ENCODE peak calls at places on chromosomes 3 and 15, in four cellular contexts. Y is colonic mucosa, R is neural progenitor cell, D is PC-3. X is an unnamed sample.

GRCh38 chr3:117523407-117523806 is 813.8 kb downstream of the TUSC7 start:
- DNase-seq in D (no peak), Y (no peak), R (no peak), X (no peak)

GRCh38 chr3:180594631-180595348 is 7.2 kb upstream of the TTC14 start:
- DNase-seq in R (peak; percentile 53), Y (no peak), D (peak; percentile 75), X (peak; percentile 47)

GRCh38 chr15:25710184-25710583 is 152.9 kb downstream of the ATP10A start:
- DNase-seq in Y (no peak), D (peak; percentile 52), R (peak; percentile 81), X (no peak)

GRCh38 chr15:82172506-82172905 is 90.0 kb downstream of the EFL1 start:
- DNase-seq in D (peak; percentile 69), Y (no peak), R (no peak), X (no peak)

GRCh38 chr15:99247063-99247462 is 2.3 kb downstream of the TTC23 start:
- DNase-seq in D (no peak), Y (no peak), R (no peak), X (no peak)

GRCh38 chr3:170725285-170725731 is 139.4 kb upstream of the SLC7A14 start:
- DNase-seq in D (no peak), Y (no peak), R (no peak), X (peak; percentile 80)

GRCh38 chr15:50415752-50416404 is 8.3 kb upstream of the USP8 start:
- DNase-seq in R (no peak), Y (no peak), D (no peak), X (peak; percentile 5)

GRCh38 chr3:195549931-195550519 is 6.9 kb upstream of the PPP1R2 start:
- DNase-seq in D (no peak), R (no peak), Y (peak; percentile 59), X (no peak)

GRCh38 chr3:38030126-38031021 is 932 bp upstream of the PLCD1 start:
- DNase-seq in Y (no peak), R (no peak), D (no peak), X (no peak)

GRCh38 chr3:56899851-56900250 is 98.1 kb upstream of the ARHGEF3 start:
- DNase-seq in D (no peak), R (no peak), Y (no peak), X (no peak)

GRCh38 chr3:127590282-127590592 is 296 bp downstream of the TPRA1 start:
- DNase-seq in Y (peak; percentile 40), D (no peak), R (no peak), X (no peak)

GRCh38 chr3:187947927-187948682 is 202.8 kb upstream of the BCL6 start:
- DNase-seq in D (no peak), R (no peak), Y (no peak), X (no peak)

GRCh38 chr3:164023480-164023879 is 1054.8 kb downstream of the SI start:
- DNase-seq in Y (no peak), R (no peak), D (no peak), X (no peak)

GRCh38 chr15:37740623-37741141 is 193.8 kb upstream of the TMCO5A start:
- DNase-seq in D (no peak), Y (no peak), R (no peak), X (no peak)

GRCh38 chr3:114796796-114797195 is 350.3 kb downstream of the ZBTB20 start:
- DNase-seq in D (no peak), Y (no peak), R (no peak), X (no peak)

GRCh38 chr15:67859331-67859946 is 19.6 kb upstream of the RNU6-1 start:
- DNase-seq in D (peak; percentile 20), Y (no peak), R (no peak), X (no peak)

GRCh38 chr3:64188810-64189560 is 36.3 kb downstream of the PRICKLE2 start:
- DNase-seq in D (peak; percentile 65), R (no peak), Y (no peak), X (peak; percentile 90)

GRCh38 chr15:39156166-39156565 is 424.7 kb upstream of the THBS1 start:
- DNase-seq in R (no peak), D (no peak), Y (no peak), X (no peak)

GRCh38 chr3:59424268-59425010 is 374.6 kb upstream of the CFAP20DC start:
- DNase-seq in Y (no peak), R (no peak), D (peak; percentile 66), X (peak; percentile 90)

GRCh38 chr15:47587938-47588817 is 129.1 kb upstream of the SEMA6D start:
- DNase-seq in D (no peak), R (peak; percentile 64), Y (no peak), X (no peak)

GRCh38 chr15:87599616-87600015 is 656.9 kb downstream of the NTRK3 start:
- DNase-seq in R (no peak), D (no peak), Y (no peak), X (peak; percentile 40)

GRCh38 chr3:63015614-63016016 is 140.4 kb upstream of the CADPS start:
- DNase-seq in R (peak; percentile 93), D (no peak), Y (no peak), X (no peak)

GRCh38 chr3:32758375-32758753 is 59.4 kb upstream of the TRIM71 start:
- DNase-seq in Y (no peak), D (peak; percentile 15), R (no peak), X (peak; percentile 82)

GRCh38 chr3:12193485-12194165 is 34.9 kb upstream of the TIMP4 start:
- DNase-seq in Y (peak; percentile 83), R (no peak), D (peak; percentile 99), X (peak; percentile 99)

GRCh38 chr15:93562752-93563151 is 473.7 kb upstream of the RGMA start:
- DNase-seq in Y (no peak), R (no peak), D (no peak), X (no peak)

GRCh38 chr15:40511472-40512133 is 40.8 kb downstream of the CHST14 start:
- DNase-seq in Y (peak; percentile 88), D (peak; percentile 72), R (peak; percentile 73), X (peak; percentile 33)

GRCh38 chr15:45442497-45443135 is 64.3 kb upstream of the GATM start:
- DNase-seq in R (no peak), Y (no peak), D (peak; percentile 32), X (peak; percentile 83)

GRCh38 chr3:16181361-16181760 is 6.9 kb downstream of the GALNT15 start:
- DNase-seq in D (no peak), R (no peak), Y (peak; percentile 33), X (no peak)

GRCh38 chr3:102790742-102791141 is 355.9 kb downstream of the ZPLD1 start:
- DNase-seq in D (no peak), R (no peak), Y (no peak), X (peak; percentile 93)

GRCh38 chr3:195224156-195224979 is 46.6 kb downstream of the XXYLT1 start:
- DNase-seq in D (no peak), R (no peak), Y (no peak), X (no peak)

GRCh38 chr3:48402281-48402732 is 27.6 kb downstream of the PLXNB1 start:
- DNase-seq in R (no peak), D (peak; percentile 77), Y (peak; percentile 50), X (peak; percentile 94)

GRCh38 chr15:80480171-80480811 is 76.1 kb downstream of the ARNT2 start:
- DNase-seq in R (no peak), D (no peak), Y (no peak), X (peak; percentile 66)

GRCh38 chr15:80483656-80484055 is 79.5 kb downstream of the ARNT2 start:
- DNase-seq in Y (no peak), D (no peak), R (no peak), X (peak; percentile 85)

GRCh38 chr15:80479191-80479590 is 75.0 kb downstream of the ARNT2 start:
- DNase-seq in Y (no peak), R (no peak), D (no peak), X (no peak)

GRCh38 chr15:80482686-80483085 is 78.5 kb downstream of the ARNT2 start:
- DNase-seq in R (no peak), D (no peak), Y (no peak), X (no peak)

GRCh38 chr15:80480909-80481308 is 76.7 kb downstream of the ARNT2 start:
- DNase-seq in D (peak; percentile 32), R (no peak), Y (peak; percentile 20), X (peak; percentile 62)
- H3K9ac ChIP-seq in D (no peak overlapping the region), R (no peak overlapping the region), Y (no peak overlapping the region), X (no peak overlapping the region)

DNA sequence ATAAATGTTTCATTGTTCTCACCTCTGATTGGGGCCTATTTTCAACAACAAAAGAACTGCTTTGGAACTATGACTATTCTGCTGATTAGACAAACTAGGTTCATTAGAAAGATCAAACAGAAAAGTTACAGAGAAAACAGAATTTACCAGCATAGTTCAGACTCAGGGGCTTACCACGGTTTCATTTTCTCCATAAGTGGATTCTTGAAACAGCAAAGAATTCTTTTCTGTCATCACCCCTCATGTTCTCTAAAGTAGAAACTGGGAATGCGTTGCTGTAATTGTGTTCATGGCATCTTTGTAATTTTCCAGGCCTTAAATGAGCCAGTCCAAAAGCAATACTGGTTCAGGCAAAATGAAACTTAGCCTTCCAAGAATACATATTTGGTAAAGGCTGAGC is 287.7 kb downstream of the CHL1 start:
- DNase-seq in R (no peak), Y (no peak), D (no peak), X (no peak)
- H3K4me3 ChIP-seq in R (no peak overlapping the region), Y (no peak overlapping the region), D (no peak overlapping the region), X (no peak overlapping the region)

GRCh38 chr15:74829991-74830390 is 3.6 kb downstream of the CPLX3 start:
- DNase-seq in R (no peak), D (no peak), Y (no peak), X (no peak)
- H3K9ac ChIP-seq in R (no peak overlapping the region), D (no peak overlapping the region), Y (no peak overlapping the region), X (no peak overlapping the region)

GRCh38 chr15:85580914-85581313 is 200.5 kb downstream of the AKAP13 start:
- DNase-seq in R (no peak), D (no peak), Y (peak; percentile 69), X (no peak)
- H3K4me3 ChIP-seq in R (no peak overlapping the region), D (no peak overlapping the region), Y (peak overlapping the region; percentile 22), X (no peak overlapping the region)

X was measured in fibroblast of lung.